ENCODE peak calls at places on chromosome 3, in seven cellular contexts. O, F, A, P, U, D and N are unnamed samples.

GRCh38 chr3:169772530-169772950 is 656 bp upstream of the MYNN start:
- DNase-seq in A (peak), D (peak), O (peak), F (peak), P (peak), U (peak), N (peak)

GRCh38 chr3:117989982-117990381 is 1044.7 kb downstream of the IGSF11 start:
- DNase-seq in F (no peak), D (no peak), U (no peak), P (no peak), O (no peak), A (no peak), N (no peak)

GRCh38 chr3:86788371-86788770 is 202.6 kb downstream of the VGLL3 start:
- DNase-seq in O (no peak), D (no peak), U (no peak), P (no peak), A (no peak), F (no peak), N (no peak)

GRCh38 chr3:71614426-71614825 is 30.9 kb upstream of the FOXP1 start:
- DNase-seq in U (no peak), P (no peak), A (no peak), F (no peak), O (no peak), D (no peak), N (no peak)

GRCh38 chr3:42148982-42149432 is 57.9 kb downstream of the TRAK1 start:
- DNase-seq in F (peak), P (peak), A (peak), O (no peak), D (no peak), U (peak), N (no peak)

GRCh38 chr3:24428470-24428869 is 66.2 kb downstream of the THRB start:
- DNase-seq in F (no peak), P (no peak), U (no peak), A (no peak), D (no peak), O (no peak), N (no peak)

GRCh38 chr3:46463868-46464241 is 850 bp downstream of the LTF start:
- DNase-seq in F (no peak), O (no peak), U (peak), P (no peak), D (no peak), A (no peak), N (no peak)

GRCh38 chr3:1082024-1082633 is 10.7 kb upstream of the CNTN6 start:
- DNase-seq in O (no peak), A (peak), D (no peak), U (peak), F (peak), P (peak), N (peak)

GRCh38 chr3:65331730-65332129 is 643.9 kb upstream of the ADAMTS9 start:
- DNase-seq in A (no peak), O (no peak), F (no peak), P (no peak), U (no peak), D (no peak), N (no peak)

GRCh38 chr3:133572158-133573053 is 1.1 kb upstream of the CDV3 start:
- DNase-seq in O (no peak), D (peak), U (no peak), P (peak), A (no peak), F (no peak), N (no peak)

GRCh38 chr3:16484216-16484615 is 29.3 kb downstream of the RFTN1 start:
- DNase-seq in P (no peak), O (no peak), A (no peak), U (no peak), D (no peak), F (no peak), N (no peak)

GRCh38 chr3:187197255-187197654 is at the start of gene RTP1:
- DNase-seq in O (no peak), A (no peak), D (no peak), U (no peak), P (no peak), F (no peak), N (no peak)

GRCh38 chr3:94433811-94434210 is 370.9 kb downstream of the NSUN3 start:
- DNase-seq in F (no peak), A (no peak), O (no peak), P (no peak), D (no peak), U (no peak), N (no peak)

GRCh38 chr3:69326821-69327433 is 59.0 kb downstream of the FRMD4B start:
- DNase-seq in A (no peak), D (no peak), P (no peak), F (no peak), O (no peak), U (no peak), N (no peak)

GRCh38 chr3:171700653-171701052 is 109.6 kb downstream of the PLD1 start:
- DNase-seq in D (no peak), U (no peak), F (no peak), O (no peak), P (no peak), A (no peak), N (no peak)

GRCh38 chr3:130757751-130758150 is 11.1 kb upstream of the PIK3R4 start:
- DNase-seq in P (no peak), O (no peak), D (no peak), A (no peak), U (no peak), F (no peak), N (no peak)

GRCh38 chr3:194959217-194959616 is 273.5 kb downstream of the FAM43A start:
- DNase-seq in D (no peak), P (no peak), U (no peak), F (no peak), O (no peak), A (no peak), N (no peak)

GRCh38 chr3:172201136-172201989 is 162.0 kb downstream of the FNDC3B start:
- DNase-seq in D (peak), F (no peak), A (no peak), P (peak), O (peak), U (no peak), N (no peak)

GRCh38 chr3:179840985-179841384 is 188.1 kb downstream of the USP13 start:
- DNase-seq in A (no peak), O (no peak), U (no peak), D (no peak), P (no peak), F (no peak), N (no peak)

GRCh38 chr3:12371525-12372140 is 82.8 kb downstream of the PPARG start:
- DNase-seq in D (no peak), F (no peak), U (no peak), P (no peak), A (no peak), O (no peak), N (no peak)

GRCh38 chr3:156681003-156681402 is 6.6 kb downstream of the TIPARP start:
- DNase-seq in P (no peak), O (no peak), U (peak), D (no peak), A (no peak), F (no peak), N (peak)

GRCh38 chr3:45907769-45908705 is 21.7 kb downstream of the CCR9 start:
- DNase-seq in F (no peak), O (no peak), P (no peak), U (peak), D (no peak), A (no peak), N (no peak)

GRCh38 chr3:16419640-16420039 is 93.9 kb downstream of the RFTN1 start:
- DNase-seq in P (no peak), O (no peak), U (no peak), A (no peak), D (no peak), F (no peak), N (no peak)

GRCh38 chr3:63818282-63819150 is 583 bp upstream of the C3orf49 start:
- DNase-seq in D (no peak), A (peak), P (peak), F (peak), U (peak), O (no peak), N (peak)

GRCh38 chr3:1190576-1190975 is 97.8 kb downstream of the CNTN6 start:
- DNase-seq in U (no peak), A (no peak), P (no peak), D (no peak), O (no peak), F (no peak), N (no peak)

GRCh38 chr3:28109829-28110228 is 131.6 kb upstream of the CMC1 start:
- DNase-seq in F (no peak), O (no peak), U (no peak), P (no peak), A (no peak), D (no peak), N (peak)

GRCh38 chr3:62755285-62755684 is 119.9 kb downstream of the CADPS start:
- DNase-seq in F (no peak), U (no peak), D (no peak), P (no peak), O (no peak), A (no peak), N (no peak)

GRCh38 chr3:99859855-99860254 is 42.2 kb downstream of the CMSS1 start:
- DNase-seq in P (no peak), D (no peak), F (no peak), O (no peak), U (no peak), A (no peak), N (no peak)

GRCh38 chr3:43497905-43498365 is 123.9 kb downstream of the ANO10 start:
- DNase-seq in A (no peak), D (no peak), P (no peak), F (no peak), O (no peak), U (no peak), N (no peak)

GRCh38 chr3:71074416-71074815 is 509.1 kb downstream of the FOXP1 start:
- DNase-seq in A (no peak), P (no peak), U (no peak), D (no peak), F (no peak), O (no peak), N (no peak)

GRCh38 chr3:6807967-6808588 is 52.8 kb upstream of the GRM7 start:
- DNase-seq in P (no peak), U (no peak), D (no peak), O (no peak), F (no peak), A (no peak), N (no peak)

GRCh38 chr3:174495231-174495755 is 363.8 kb upstream of the NAALADL2 start:
- DNase-seq in A (no peak), P (no peak), F (no peak), O (no peak), U (no peak), D (no peak), N (no peak)

GRCh38 chr3:10292505-10293419 is at the start of gene GHRL:
- DNase-seq in U (no peak), O (no peak), P (peak), F (no peak), D (no peak), A (no peak), N (peak)